ENCODE peak calls at places on chromosomes 3 and 15, in eight cellular contexts. E is uterus, M is breast epithelium, X is A549, B is endothelial cell of umbilical vein, D is Peyer's patch, P is sigmoid colon, H is NB4. U is an unnamed sample.

GRCh38 chr3:127790009-127790533 is 32.2 kb downstream of the MGLL start:
- DNase-seq in D (peak), X (no peak), E (no peak), B (no peak), P (peak), H (no peak), M (no peak), U (no peak)

GRCh38 chr3:114756506-114757279 is 390.4 kb downstream of the ZBTB20 start:
- DNase-seq in D (no peak), P (peak), X (no peak), M (no peak), H (no peak), E (peak), B (no peak), U (peak)

GRCh38 chr15:77430652-77431051 is 10.0 kb downstream of the HMG20A start:
- DNase-seq in X (no peak), E (no peak), H (no peak), M (no peak), P (no peak), B (no peak), D (no peak), U (no peak)

GRCh38 chr3:14177580-14178246 is 688 bp downstream of the XPC start:
- DNase-seq in D (no peak), P (no peak), M (no peak), B (no peak), X (peak), E (no peak), H (peak), U (no peak)

GRCh38 chr3:58025824-58026579 is 17.8 kb downstream of the FLNB start:
- DNase-seq in H (no peak), D (no peak), E (no peak), M (no peak), X (no peak), P (peak), B (peak), U (peak)

GRCh38 chr15:85474700-85475316 is 94.4 kb downstream of the AKAP13 start:
- DNase-seq in E (no peak), B (no peak), X (no peak), D (no peak), H (no peak), M (no peak), P (no peak), U (no peak)

GRCh38 chr3:112568642-112569041 is 6.8 kb downstream of the SLC35A5 start:
- DNase-seq in P (no peak), B (peak), E (no peak), D (no peak), M (no peak), H (no peak), X (no peak), U (no peak)

GRCh38 chr3:158765518-158766205 is 33.4 kb upstream of the RARRES1 start:
- DNase-seq in H (no peak), E (no peak), X (no peak), B (no peak), M (no peak), P (no peak), D (no peak), U (no peak)

GRCh38 chr3:170867143-170867542 is 2.9 kb downstream of the RPL22L1 start:
- DNase-seq in X (no peak), D (no peak), H (peak), M (no peak), P (no peak), B (no peak), E (no peak), U (no peak)

GRCh38 chr3:52247455-52248164 is 2.1 kb downstream of the PPM1M start:
- DNase-seq in M (no peak), B (no peak), H (peak), X (no peak), D (no peak), P (no peak), E (no peak), U (no peak)

GRCh38 chr3:87413821-87414220 is 137.4 kb upstream of the POU1F1 start:
- DNase-seq in E (no peak), B (no peak), X (no peak), P (no peak), M (no peak), H (no peak), D (no peak), U (no peak)

GRCh38 chr15:33547876-33548275 is 237.1 kb downstream of the RYR3 start:
- DNase-seq in P (no peak), H (peak), M (no peak), D (no peak), B (peak), X (no peak), E (no peak), U (no peak)

GRCh38 chr3:9669720-9670432 is 20.6 kb downstream of the MTMR14 start:
- DNase-seq in X (no peak), H (no peak), E (no peak), M (no peak), P (no peak), D (no peak), B (peak), U (peak)

GRCh38 chr15:82621970-82622369 is 25.2 kb downstream of the CPEB1 start:
- DNase-seq in E (no peak), B (no peak), H (no peak), M (no peak), P (no peak), D (no peak), X (peak), U (no peak)

GRCh38 chr3:34212671-34213070 is 414.2 kb downstream of the PDCD6IP start:
- DNase-seq in X (no peak), B (peak), P (no peak), H (peak), D (no peak), E (no peak), M (no peak), U (no peak)

GRCh38 chr3:195194559-195195161 is 76.3 kb downstream of the XXYLT1 start:
- DNase-seq in D (no peak), P (peak), H (peak), B (peak), E (no peak), M (no peak), X (no peak), U (no peak)

GRCh38 chr3:196240424-196240823 is 24.1 kb downstream of the SLC51A start:
- DNase-seq in D (no peak), X (no peak), P (no peak), E (no peak), M (no peak), H (no peak), B (no peak), U (no peak)

GRCh38 chr3:23096041-23096440 is 107.1 kb upstream of the UBE2E2 start:
- DNase-seq in B (no peak), E (no peak), D (no peak), X (no peak), P (no peak), M (no peak), H (no peak), U (no peak)

GRCh38 chr15:52255008-52255407 is 40.6 kb downstream of the MYO5C start:
- DNase-seq in H (peak), D (no peak), M (no peak), P (no peak), B (peak), E (no peak), X (no peak), U (no peak)

GRCh38 chr3:42820746-42821051 is 11.5 kb downstream of the ACKR2 start:
- DNase-seq in E (no peak), M (no peak), D (peak), B (no peak), H (no peak), X (no peak), P (no peak), U (no peak)

DNA sequence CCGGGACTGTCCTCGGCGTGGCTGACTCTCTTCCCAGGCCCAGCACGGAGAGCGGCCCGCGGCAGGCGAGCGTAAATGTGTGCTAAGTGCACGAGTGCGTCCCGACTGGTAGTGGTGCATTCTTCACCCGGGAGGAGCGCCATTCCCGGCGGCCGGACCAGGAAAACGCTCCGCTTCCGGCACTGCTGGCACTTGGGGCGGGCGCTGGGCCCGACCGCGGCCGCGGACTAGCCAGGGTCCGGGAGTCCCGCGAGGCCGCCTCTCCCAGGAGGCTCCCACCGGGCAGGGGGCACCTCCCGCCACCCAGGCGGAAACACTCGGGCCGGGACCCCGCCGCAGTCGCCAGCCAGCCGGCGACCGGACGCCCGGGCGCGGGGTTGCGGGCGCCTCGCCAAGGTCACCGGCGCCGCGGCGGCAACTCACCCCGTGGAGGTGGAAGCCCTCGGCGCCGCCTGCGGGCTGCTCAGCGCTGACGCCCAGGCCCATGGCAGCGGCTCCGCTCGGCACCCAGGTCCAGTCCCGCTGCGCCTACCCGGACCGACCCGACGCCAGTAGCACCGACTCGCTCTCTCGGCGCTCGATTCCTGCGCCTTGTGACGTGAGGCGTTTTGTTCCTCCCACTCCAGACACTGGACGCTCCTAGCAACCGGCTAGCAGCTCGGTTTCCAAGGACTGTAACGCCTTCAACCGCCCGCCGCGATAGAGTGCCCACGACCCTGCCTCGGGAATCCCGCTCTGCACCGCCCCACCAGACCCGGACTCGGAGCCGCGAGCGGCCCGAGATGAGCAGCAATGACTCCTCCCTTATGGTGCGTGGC is at the start of the genes GORASP1 and TTC21A:
- DNase-seq in B (peak), H (peak), D (peak), E (peak), X (peak), P (peak), M (peak), U (peak)
- TF ChIP-seq POLR2A in B (peak), H (peak), D (peak), E (peak), X (peak), P (peak), M (peak), U (peak)

DNA sequence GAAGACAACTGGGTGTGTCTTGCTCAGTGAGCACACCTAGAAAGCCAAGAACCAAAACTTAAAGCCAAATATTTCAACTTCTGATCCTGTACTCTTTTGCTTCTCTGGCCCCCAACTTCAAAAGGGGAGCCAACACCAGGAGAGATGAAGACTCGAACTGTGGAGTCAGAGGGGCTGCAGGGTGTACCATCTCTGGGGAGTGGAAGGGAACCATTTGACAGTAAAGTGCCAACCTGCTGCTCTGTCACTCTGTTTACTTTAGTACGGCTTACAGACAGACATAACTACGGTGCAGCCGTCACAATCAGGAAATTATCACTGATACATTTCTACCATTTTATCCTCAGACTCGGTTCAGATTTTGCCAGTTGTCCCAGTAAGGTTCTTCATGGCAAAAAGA is 1.6 kb downstream of the FBXO22 start:
- DNase-seq in E (no peak), D (no peak), X (no peak), P (no peak), H (no peak), B (no peak), M (no peak), U (no peak)
- H3K4me3 ChIP-seq in E (no peak), D (no peak), X (peak), P (no peak), H (peak), B (no peak), M (no peak), U (peak)

GRCh38 chr15:59133921-59134427 is 29.0 kb downstream of the CCNB2 start:
- DNase-seq in X (no peak), B (no peak), P (no peak), M (no peak), H (no peak), E (no peak), D (no peak), U (no peak)
- TF ChIP-seq POLR2A in X (no peak), B (no peak), P (no peak), M (no peak), H (no peak), E (no peak), D (no peak), U (no peak)

DNA sequence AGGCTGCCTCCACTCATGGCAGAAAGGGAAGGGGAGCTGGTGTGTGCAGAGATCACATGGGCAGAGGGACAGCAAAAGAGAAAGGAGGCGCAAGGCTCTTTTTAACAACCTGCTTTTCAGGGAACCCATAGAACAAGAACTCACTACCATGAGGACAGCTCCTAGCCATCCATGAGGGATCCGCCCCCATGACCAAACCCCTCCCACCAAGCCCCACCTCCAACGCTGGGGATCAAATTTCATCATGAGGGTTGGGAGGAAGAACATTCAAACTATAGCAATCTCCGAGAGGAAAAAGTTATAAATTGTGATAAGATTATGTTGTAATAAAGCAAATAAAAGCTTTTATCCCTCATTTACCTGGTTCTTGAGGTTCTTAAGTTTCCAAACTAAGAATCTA is 84.7 kb upstream of the LMCD1 start:
- DNase-seq in M (no peak), H (peak), D (peak), X (no peak), B (peak), P (no peak), E (no peak), U (no peak)
- H3K4me3 ChIP-seq in M (no peak), H (no peak), D (no peak), X (no peak), B (no peak), P (no peak), E (no peak), U (no peak)

GRCh38 chr15:48221261-48221660 is 15.2 kb downstream of the SLC12A1 start:
- DNase-seq in D (no peak), E (no peak), M (no peak), H (no peak), X (no peak), B (no peak), P (no peak), U (no peak)
- TF ChIP-seq POLR2A in D (no peak), E (no peak), M (no peak), H (no peak), X (no peak), B (no peak), P (no peak), U (no peak)

GRCh38 chr3:46935168-46935858 is 41.2 kb downstream of the CCDC12 start:
- DNase-seq in B (peak), D (peak), E (peak), P (peak), H (peak), M (peak), X (peak), U (peak)
- H3K4me3 ChIP-seq in B (no peak), D (no peak), E (no peak), P (no peak), H (no peak), M (no peak), X (peak), U (no peak)

DNA sequence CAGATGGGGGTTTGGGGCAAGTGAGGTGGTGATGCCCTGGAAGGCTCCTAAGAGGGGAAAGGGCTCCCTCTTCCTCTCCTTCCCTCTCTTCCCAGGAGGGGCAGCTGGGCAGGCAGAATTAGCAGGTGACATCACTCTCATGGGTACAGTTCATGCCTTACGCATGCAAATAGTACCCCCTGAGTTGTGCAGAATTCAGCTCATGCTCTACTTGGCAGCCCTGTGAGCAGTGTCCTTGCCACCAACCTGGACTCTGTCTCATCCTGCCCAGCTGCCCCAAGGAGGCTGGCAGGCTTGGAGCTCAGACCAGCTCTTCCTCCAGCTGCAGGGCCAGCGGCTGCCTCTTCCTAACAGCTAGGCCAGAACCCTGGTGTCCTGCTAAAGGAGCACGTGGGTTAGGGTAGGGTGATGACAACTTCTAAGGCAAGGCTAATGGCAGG is 3.3 kb downstream of the CHAC1 start:
- DNase-seq in P (no peak), M (no peak), H (no peak), E (no peak), X (no peak), B (no peak), D (no peak), U (no peak)
- TF ChIP-seq POLR2A in P (no peak), M (no peak), H (no peak), E (no peak), X (no peak), B (no peak), D (no peak), U (no peak)

GRCh38 chr3:187286467-187287059 is 5.0 kb downstream of the MASP1 start:
- DNase-seq in D (no peak), B (no peak), P (no peak), M (no peak), H (peak), E (peak), X (no peak), U (no peak)

GRCh38 chr3:187290561-187290960 is 976 bp downstream of the MASP1 start:
- DNase-seq in M (no peak), E (no peak), P (no peak), D (no peak), B (no peak), H (no peak), X (no peak), U (no peak)

GRCh38 chr3:187291001-187291511 is 481 bp downstream of the MASP1 start:
- DNase-seq in D (no peak), X (no peak), B (no peak), M (no peak), P (no peak), H (no peak), E (peak), U (no peak)

GRCh38 chr3:187287231-187287630 is 4.3 kb downstream of the MASP1 start:
- DNase-seq in E (no peak), M (no peak), D (no peak), P (no peak), X (no peak), H (no peak), B (no peak), U (no peak)

DNA sequence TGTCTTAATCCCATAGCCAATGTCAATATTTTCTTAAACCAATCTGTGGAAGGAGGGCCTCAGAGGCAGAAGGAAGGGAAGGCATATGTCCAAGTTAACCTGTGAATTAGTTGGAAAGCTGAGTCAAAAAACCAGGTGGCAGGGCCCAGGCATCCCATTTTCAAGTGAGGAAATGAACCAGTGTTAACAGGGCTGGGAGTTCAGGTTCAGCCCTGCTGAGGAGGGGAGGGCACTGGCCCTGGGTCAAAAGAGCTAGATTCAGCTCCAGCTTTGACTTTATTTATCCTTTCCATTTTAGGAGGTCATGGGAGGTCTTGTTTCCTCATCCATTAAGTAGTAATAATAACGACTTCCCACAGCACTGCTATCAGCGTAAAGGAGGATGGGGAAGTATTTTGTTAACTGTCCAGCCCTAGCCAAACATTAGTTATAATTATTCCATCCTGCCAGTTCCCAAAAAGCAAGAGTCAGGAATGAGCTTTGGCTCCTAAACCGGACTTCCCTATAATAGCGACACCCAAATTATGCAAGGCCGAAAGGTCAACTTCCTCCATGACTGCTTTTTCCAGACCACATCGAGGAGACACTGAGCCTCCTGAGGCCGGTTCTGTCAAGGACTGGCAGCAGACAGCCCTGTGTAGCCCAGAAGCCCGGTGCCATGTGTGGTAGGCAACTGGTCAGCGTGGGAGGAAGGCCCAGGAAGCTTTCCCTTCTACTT is 3.2 kb downstream of the MASP1 start:
- DNase-seq in P (no peak), B (peak), H (no peak), D (no peak), E (no peak), M (no peak), X (no peak), U (no peak)
- H3K4me3 ChIP-seq in P (peak), B (no peak), H (no peak), D (no peak), E (peak), M (no peak), X (no peak), U (peak)

GRCh38 chr15:73631915-73632669 is 1.1 kb downstream of the NPTN start:
- DNase-seq in X (peak), H (peak), P (peak), B (peak), D (no peak), M (no peak), E (peak), U (peak)
- TF ChIP-seq POLR2A in X (no peak), H (no peak), P (peak), B (no peak), D (no peak), M (peak), E (peak), U (peak)